ENCODE peak calls at places on chromosomes 2 and 18, in seven cellular contexts. One of them, this sample, is unnamed.

GRCh38 chr18:34097312-34097711 is 127.4 kb downstream of the NOL4 start:
- DNase-seq in upper lobe of right lung: no peak
- DNase-seq in lung: no peak
- DNase-seq in brain microvascular endothelial cell: peak
- DNase-seq in fibroblast of mammary gland: peak
- DNase-seq in AG10803: peak
- DNase-seq in A549: no peak
- DNase-seq in this sample: no peak

GRCh38 chr2:177651833-177652232 is 259.3 kb downstream of the AGPS start:
- DNase-seq in AG10803: no peak
- DNase-seq in brain microvascular endothelial cell: no peak
- DNase-seq in A549: no peak
- DNase-seq in fibroblast of mammary gland: no peak
- DNase-seq in lung: no peak
- DNase-seq in upper lobe of right lung: no peak
- DNase-seq in this sample: no peak

GRCh38 chr2:167294031-167294774 is 405.9 kb downstream of the XIRP2 start:
- DNase-seq in A549: no peak
- DNase-seq in lung: no peak
- DNase-seq in fibroblast of mammary gland: peak
- DNase-seq in upper lobe of right lung: peak
- DNase-seq in AG10803: no peak
- DNase-seq in brain microvascular endothelial cell: peak
- DNase-seq in this sample: no peak

GRCh38 chr2:166593403-166593802 is 99.4 kb upstream of the SCN7A start:
- DNase-seq in lung: no peak
- DNase-seq in A549: no peak
- DNase-seq in AG10803: peak
- DNase-seq in fibroblast of mammary gland: peak
- DNase-seq in upper lobe of right lung: no peak
- DNase-seq in brain microvascular endothelial cell: peak
- DNase-seq in this sample: no peak

GRCh38 chr2:85733121-85733960 is 20.4 kb upstream of the ATOH8 start:
- DNase-seq in A549: no peak
- DNase-seq in AG10803: peak
- DNase-seq in brain microvascular endothelial cell: no peak
- DNase-seq in fibroblast of mammary gland: no peak
- DNase-seq in upper lobe of right lung: no peak
- DNase-seq in lung: no peak
- DNase-seq in this sample: no peak

GRCh38 chr2:215680605-215681598 is 245.0 kb upstream of the FN1 start:
- DNase-seq in AG10803: peak
- DNase-seq in lung: peak
- DNase-seq in fibroblast of mammary gland: peak
- DNase-seq in A549: no peak
- DNase-seq in upper lobe of right lung: no peak
- DNase-seq in brain microvascular endothelial cell: peak
- DNase-seq in this sample: no peak

GRCh38 chr2:23791030-23791429 is 135.9 kb downstream of the ATAD2B start:
- DNase-seq in AG10803: peak
- DNase-seq in lung: no peak
- DNase-seq in fibroblast of mammary gland: peak
- DNase-seq in A549: no peak
- DNase-seq in upper lobe of right lung: no peak
- DNase-seq in brain microvascular endothelial cell: peak
- DNase-seq in this sample: no peak

GRCh38 chr2:169815849-169816248 is 8.9 kb downstream of the METTL5 start:
- DNase-seq in A549: peak
- DNase-seq in brain microvascular endothelial cell: peak
- DNase-seq in AG10803: peak
- DNase-seq in upper lobe of right lung: no peak
- DNase-seq in fibroblast of mammary gland: peak
- DNase-seq in lung: no peak
- DNase-seq in this sample: no peak

GRCh38 chr2:119772767-119773166 is 13.0 kb downstream of the PTPN4 start:
- DNase-seq in brain microvascular endothelial cell: no peak
- DNase-seq in AG10803: no peak
- DNase-seq in fibroblast of mammary gland: no peak
- DNase-seq in lung: no peak
- DNase-seq in upper lobe of right lung: no peak
- DNase-seq in A549: no peak
- DNase-seq in this sample: no peak

GRCh38 chr2:241081643-241082337 is 20.3 kb downstream of the MTERF4 start:
- DNase-seq in AG10803: no peak
- DNase-seq in A549: no peak
- DNase-seq in lung: no peak
- DNase-seq in fibroblast of mammary gland: no peak
- DNase-seq in upper lobe of right lung: no peak
- DNase-seq in brain microvascular endothelial cell: no peak
- DNase-seq in this sample: peak

GRCh38 chr2:115505331-115505730 is 1062.9 kb downstream of the DPP10 start:
- DNase-seq in upper lobe of right lung: no peak
- DNase-seq in lung: no peak
- DNase-seq in fibroblast of mammary gland: no peak
- DNase-seq in brain microvascular endothelial cell: no peak
- DNase-seq in AG10803: no peak
- DNase-seq in A549: no peak
- DNase-seq in this sample: no peak

GRCh38 chr18:6294119-6294784 is 120.5 kb downstream of the L3MBTL4 start:
- DNase-seq in upper lobe of right lung: no peak
- DNase-seq in lung: no peak
- DNase-seq in AG10803: no peak
- DNase-seq in brain microvascular endothelial cell: peak
- DNase-seq in fibroblast of mammary gland: peak
- DNase-seq in A549: no peak
- DNase-seq in this sample: no peak

GRCh38 chr2:166764216-166764615 is 124.1 kb upstream of the XIRP2 start:
- DNase-seq in lung: no peak
- DNase-seq in brain microvascular endothelial cell: no peak
- DNase-seq in upper lobe of right lung: no peak
- DNase-seq in fibroblast of mammary gland: no peak
- DNase-seq in AG10803: no peak
- DNase-seq in A549: no peak
- DNase-seq in this sample: no peak

GRCh38 chr2:218332288-218332687 is 24.4 kb upstream of the CATIP start:
- DNase-seq in fibroblast of mammary gland: no peak
- DNase-seq in brain microvascular endothelial cell: no peak
- DNase-seq in AG10803: no peak
- DNase-seq in lung: no peak
- DNase-seq in A549: no peak
- DNase-seq in upper lobe of right lung: no peak
- DNase-seq in this sample: no peak
- TF ChIP-seq CTCF in fibroblast of mammary gland: no peak
- TF ChIP-seq CTCF in brain microvascular endothelial cell: no peak
- TF ChIP-seq CTCF in AG10803: no peak
- TF ChIP-seq CTCF in lung: no peak
- TF ChIP-seq CTCF in A549: no peak
- TF ChIP-seq CTCF in upper lobe of right lung: no peak
- TF ChIP-seq CTCF in this sample: no peak

GRCh38 chr18:61432590-61432989 is 99.4 kb downstream of the CDH20 start:
- DNase-seq in lung: no peak
- DNase-seq in fibroblast of mammary gland: no peak
- DNase-seq in upper lobe of right lung: no peak
- DNase-seq in AG10803: no peak
- DNase-seq in brain microvascular endothelial cell: no peak
- DNase-seq in A549: no peak
- DNase-seq in this sample: no peak

DNA sequence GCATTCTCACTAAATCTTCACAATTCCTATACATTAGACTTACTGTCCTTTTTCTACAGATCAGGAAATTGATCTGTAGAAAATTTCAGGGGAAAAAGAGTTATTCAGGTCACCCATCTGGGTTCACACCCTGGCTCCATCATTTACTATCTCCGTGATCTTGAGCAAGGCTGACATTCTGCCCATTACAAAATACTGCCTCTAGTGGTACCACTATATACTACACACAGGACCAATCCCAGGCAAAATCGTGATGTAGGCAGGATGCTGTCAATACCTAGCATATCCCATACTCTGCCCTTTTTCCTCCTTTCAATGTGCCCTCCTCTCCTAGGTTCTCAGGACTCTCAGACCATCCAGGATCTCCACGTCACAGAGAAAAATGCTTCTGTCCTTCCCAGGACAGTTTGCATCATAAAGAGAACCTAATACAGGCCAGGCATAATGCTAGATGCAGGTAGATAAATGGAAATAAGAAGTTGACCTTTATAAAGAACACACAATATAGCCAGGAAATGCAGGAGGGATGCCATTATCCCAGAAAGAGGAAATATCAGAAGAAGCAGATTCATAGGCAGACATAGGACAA is 101.9 kb downstream of the CDH20 start:
- DNase-seq in upper lobe of right lung: no peak
- DNase-seq in AG10803: peak
- DNase-seq in brain microvascular endothelial cell: peak
- DNase-seq in A549: no peak
- DNase-seq in fibroblast of mammary gland: peak
- DNase-seq in lung: no peak
- DNase-seq in this sample: no peak
- TF ChIP-seq CTCF in upper lobe of right lung: peak
- TF ChIP-seq CTCF in AG10803: peak
- TF ChIP-seq CTCF in brain microvascular endothelial cell: peak
- TF ChIP-seq CTCF in A549: peak
- TF ChIP-seq CTCF in fibroblast of mammary gland: peak
- TF ChIP-seq CTCF in lung: no peak
- TF ChIP-seq CTCF in this sample: peak

GRCh38 chr2:149357058-149357457 is 26.7 kb downstream of the LYPD6 start:
- DNase-seq in brain microvascular endothelial cell: no peak
- DNase-seq in fibroblast of mammary gland: no peak
- DNase-seq in upper lobe of right lung: no peak
- DNase-seq in AG10803: no peak
- DNase-seq in A549: no peak
- DNase-seq in lung: no peak
- DNase-seq in this sample: no peak
- TF ChIP-seq CTCF in brain microvascular endothelial cell: no peak
- TF ChIP-seq CTCF in fibroblast of mammary gland: no peak
- TF ChIP-seq CTCF in upper lobe of right lung: no peak
- TF ChIP-seq CTCF in AG10803: no peak
- TF ChIP-seq CTCF in A549: no peak
- TF ChIP-seq CTCF in lung: no peak
- TF ChIP-seq CTCF in this sample: no peak

DNA sequence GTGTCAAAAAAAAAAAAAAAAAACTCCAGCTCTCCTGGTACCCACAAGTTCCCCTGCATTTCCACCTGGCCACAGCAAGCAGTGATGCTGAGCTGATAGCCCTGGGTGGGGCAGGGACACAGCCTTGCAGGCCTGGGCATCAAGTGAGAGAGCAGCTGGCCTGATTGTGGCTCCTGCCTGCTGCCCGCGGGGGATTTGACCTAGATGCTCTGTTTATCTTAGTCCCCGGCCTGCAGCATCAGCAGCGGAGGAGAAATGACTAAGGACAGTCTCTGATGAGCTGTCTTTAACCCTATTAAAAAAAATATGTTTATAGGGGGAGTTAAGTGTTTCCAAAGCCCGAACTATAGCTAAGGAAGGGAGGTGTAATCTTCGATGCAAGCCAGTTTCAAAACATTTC is 102.6 kb downstream of the MTCL1 start:
- DNase-seq in upper lobe of right lung: no peak
- DNase-seq in fibroblast of mammary gland: no peak
- DNase-seq in A549: no peak
- DNase-seq in AG10803: no peak
- DNase-seq in brain microvascular endothelial cell: no peak
- DNase-seq in lung: no peak
- DNase-seq in this sample: no peak
- TF ChIP-seq CTCF in upper lobe of right lung: no peak
- TF ChIP-seq CTCF in fibroblast of mammary gland: no peak
- TF ChIP-seq CTCF in A549: no peak
- TF ChIP-seq CTCF in AG10803: no peak
- TF ChIP-seq CTCF in brain microvascular endothelial cell: no peak
- TF ChIP-seq CTCF in lung: no peak
- TF ChIP-seq CTCF in this sample: no peak

GRCh38 chr2:198930170-198930569 is 527.6 kb downstream of the SATB2 start:
- DNase-seq in upper lobe of right lung: no peak
- DNase-seq in AG10803: peak
- DNase-seq in fibroblast of mammary gland: no peak
- DNase-seq in brain microvascular endothelial cell: no peak
- DNase-seq in lung: no peak
- DNase-seq in A549: no peak
- DNase-seq in this sample: no peak
- TF ChIP-seq CTCF in upper lobe of right lung: no peak
- TF ChIP-seq CTCF in AG10803: peak
- TF ChIP-seq CTCF in fibroblast of mammary gland: peak
- TF ChIP-seq CTCF in brain microvascular endothelial cell: peak
- TF ChIP-seq CTCF in lung: no peak
- TF ChIP-seq CTCF in A549: no peak
- TF ChIP-seq CTCF in this sample: no peak

DNA sequence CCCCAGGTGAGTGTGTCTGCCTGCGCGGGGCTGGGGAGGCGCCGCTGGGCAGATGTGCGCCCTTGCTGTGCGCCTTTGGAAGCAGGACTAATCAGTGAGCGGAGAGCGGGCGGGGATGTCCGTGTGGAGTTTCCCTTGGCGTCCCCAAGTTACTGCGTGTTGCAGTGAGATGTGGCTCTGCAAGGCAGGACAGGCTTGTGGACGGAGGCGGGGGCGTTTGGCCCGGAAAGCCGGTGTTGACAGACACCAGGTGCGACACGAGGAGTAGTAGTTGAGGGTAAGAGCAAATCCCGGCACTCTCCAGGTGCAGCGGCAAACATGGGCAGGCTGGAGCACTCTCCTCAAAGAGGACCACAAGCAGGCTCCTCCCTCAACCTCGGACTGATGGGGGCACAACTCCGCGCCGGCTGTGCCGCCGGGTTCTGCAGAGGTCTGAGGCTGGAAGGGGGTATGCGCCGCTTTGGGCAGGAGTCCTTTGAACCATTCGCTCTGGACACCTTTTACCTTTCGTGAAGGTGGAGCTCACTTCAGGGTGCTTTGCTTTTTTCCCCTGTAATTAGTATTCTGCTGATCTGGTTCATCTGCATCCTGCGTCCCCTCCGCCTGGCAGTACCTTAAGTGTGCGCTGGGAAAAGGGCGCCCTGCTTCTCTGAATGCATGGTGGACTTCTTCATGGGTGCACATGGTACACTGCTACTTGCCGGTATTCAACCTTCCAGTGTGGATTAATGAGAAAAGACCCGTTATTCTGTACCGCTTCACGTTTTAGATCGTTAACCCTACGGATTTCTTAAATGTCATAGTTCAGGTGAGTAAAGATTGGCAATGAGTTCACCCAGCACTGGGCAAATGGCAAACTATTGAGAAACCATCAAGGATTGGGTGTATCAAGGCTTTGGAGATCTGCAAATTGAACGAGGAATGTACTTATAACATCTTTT is 603 bp downstream of the CDH7 start:
- DNase-seq in upper lobe of right lung: peak
- DNase-seq in A549: no peak
- DNase-seq in AG10803: no peak
- DNase-seq in fibroblast of mammary gland: no peak
- DNase-seq in lung: no peak
- DNase-seq in brain microvascular endothelial cell: no peak
- DNase-seq in this sample: no peak
- TF ChIP-seq CTCF in upper lobe of right lung: no peak
- TF ChIP-seq CTCF in A549: no peak
- TF ChIP-seq CTCF in AG10803: no peak
- TF ChIP-seq CTCF in fibroblast of mammary gland: no peak
- TF ChIP-seq CTCF in lung: no peak
- TF ChIP-seq CTCF in brain microvascular endothelial cell: no peak
- TF ChIP-seq CTCF in this sample: no peak

This sample was measured in osteocyte.